ENCODE peak calls at places on chromosome 21, in six cellular contexts. G, Q, E, L, T and M are unnamed samples.

GRCh38 chr21:45845063-45845789 is 136.3 kb upstream of the COL6A1 start:
- DNase-seq in T (no peak), Q (no peak), G (no peak), L (no peak), E (no peak), M (no peak)

GRCh38 chr21:27572681-27573080 is 605.8 kb upstream of the ADAMTS5 start:
- DNase-seq in Q (no peak), E (no peak), G (no peak), L (no peak), T (no peak), M (no peak)

GRCh38 chr21:37227071-37228002 is 39.8 kb downstream of the VPS26C start:
- DNase-seq in Q (no peak), G (peak), T (no peak), E (no peak), L (no peak), M (no peak)

GRCh38 chr21:38930838-38931237 is 125.1 kb downstream of the ETS2 start:
- DNase-seq in L (no peak), T (no peak), G (no peak), Q (no peak), E (no peak), M (no peak)

GRCh38 chr21:17352937-17353655 is 159.7 kb upstream of the CXADR start:
- DNase-seq in G (no peak), L (no peak), E (no peak), T (no peak), Q (no peak), M (no peak)

GRCh38 chr21:32578107-32578691 is 7.1 kb downstream of the TCP10L start:
- DNase-seq in E (peak), Q (no peak), G (no peak), L (no peak), T (no peak), M (peak)

GRCh38 chr21:42547001-42547905 is 33.6 kb downstream of the SLC37A1 start:
- DNase-seq in L (no peak), E (no peak), T (no peak), G (no peak), Q (no peak), M (no peak)

GRCh38 chr21:45957986-45958610 is 23.5 kb upstream of the COL6A1 start:
- DNase-seq in T (no peak), G (no peak), Q (no peak), E (no peak), L (no peak), M (no peak)

GRCh38 chr21:42847051-42847707 is 32.2 kb downstream of the WDR4 start:
- DNase-seq in Q (no peak), T (no peak), E (no peak), L (no peak), G (peak), M (no peak)

GRCh38 chr21:37101384-37101783 is 28.3 kb downstream of the TTC3 start:
- DNase-seq in L (no peak), E (no peak), G (no peak), Q (no peak), T (no peak), M (no peak)

GRCh38 chr21:25837545-25838263 is 102.9 kb downstream of the GABPA start:
- DNase-seq in Q (no peak), T (peak), L (no peak), G (no peak), E (no peak), M (no peak)

GRCh38 chr21:15094706-15095105 is 29.9 kb upstream of the NRIP1 start:
- DNase-seq in E (no peak), L (no peak), Q (no peak), G (no peak), T (no peak), M (no peak)